ENCODE peak calls at places on chromosomes 7 and 10, in ten cellular contexts. L is retinal pigment epithelial cell; M is HCT116; A is thyroid gland; G is osteocyte; V is hepatocyte; D is progenitor cell of endocrine pancreas; S is A549; X is endodermal cell; C is CD8-positive, alpha-beta T cell. P is an unnamed sample.

GRCh38 chr7:2480071-2480410 is 3.8 kb upstream of the GRIFIN start:
- DNase-seq in S (no peak), V (no peak), M (no peak), L (no peak), C (peak; percentile 9), A (no peak), D (no peak), X (peak; percentile 44), G (no peak), P (no peak)

GRCh38 chr7:131188367-131189339 is 139.0 kb upstream of the MKLN1 start:
- DNase-seq in M (peak; percentile 93), X (peak; percentile 54), S (peak; percentile 79), G (no peak), C (peak; percentile 65), D (no peak), L (no peak), A (peak; percentile 17), V (peak; percentile 44), P (peak; percentile 37)

GRCh38 chr10:47380341-47381215 is 3.5 kb downstream of the ZNF488 start:
- DNase-seq in G (peak; percentile 59), D (no peak), A (no peak), X (peak; percentile 22), S (no peak), M (no peak), L (no peak), C (no peak), V (peak; percentile 75), P (no peak)

GRCh38 chr7:101217388-101218235 is at the start of the genes PLOD3 and ZNHIT1:
- DNase-seq in V (peak; percentile 100), S (peak; percentile 100), A (peak; percentile 97), L (peak; percentile 88), X (peak; percentile 97), M (peak; percentile 96), C (peak; percentile 96), D (peak; percentile 87), G (peak; percentile 97), P (peak; percentile 94)

GRCh38 chr10:122966879-122967278 is 12.9 kb upstream of the C10orf88 start:
- DNase-seq in X (no peak), D (no peak), V (no peak), L (no peak), S (no peak), A (no peak), G (no peak), M (no peak), C (no peak), P (no peak)

GRCh38 chr10:56633876-56634452 is 272.9 kb upstream of the ZWINT start:
- DNase-seq in A (no peak), V (no peak), C (no peak), G (no peak), X (no peak), L (no peak), S (no peak), D (no peak), M (no peak), P (no peak)

GRCh38 chr7:25386311-25386744 is 158.0 kb upstream of the NPVF start:
- DNase-seq in V (no peak), G (no peak), C (no peak), S (no peak), D (no peak), A (no peak), X (no peak), M (no peak), L (no peak), P (no peak)

GRCh38 chr7:42023216-42023724 is 213.7 kb downstream of the GLI3 start:
- DNase-seq in D (no peak), M (no peak), A (peak; percentile 20), X (no peak), C (no peak), S (no peak), V (no peak), G (no peak), L (no peak), P (no peak)

GRCh38 chr7:50673096-50673495 is 107.9 kb upstream of the DDC start:
- DNase-seq in L (no peak), C (no peak), M (no peak), V (no peak), G (no peak), D (no peak), S (no peak), X (no peak), A (no peak), P (no peak)

GRCh38 chr7:153061913-153062528 is 302.5 kb downstream of the ACTR3B start:
- DNase-seq in C (no peak), M (no peak), V (peak; percentile 62), A (peak; percentile 7), G (no peak), L (no peak), D (peak; percentile 52), S (no peak), X (peak; percentile 87), P (no peak)

DNA sequence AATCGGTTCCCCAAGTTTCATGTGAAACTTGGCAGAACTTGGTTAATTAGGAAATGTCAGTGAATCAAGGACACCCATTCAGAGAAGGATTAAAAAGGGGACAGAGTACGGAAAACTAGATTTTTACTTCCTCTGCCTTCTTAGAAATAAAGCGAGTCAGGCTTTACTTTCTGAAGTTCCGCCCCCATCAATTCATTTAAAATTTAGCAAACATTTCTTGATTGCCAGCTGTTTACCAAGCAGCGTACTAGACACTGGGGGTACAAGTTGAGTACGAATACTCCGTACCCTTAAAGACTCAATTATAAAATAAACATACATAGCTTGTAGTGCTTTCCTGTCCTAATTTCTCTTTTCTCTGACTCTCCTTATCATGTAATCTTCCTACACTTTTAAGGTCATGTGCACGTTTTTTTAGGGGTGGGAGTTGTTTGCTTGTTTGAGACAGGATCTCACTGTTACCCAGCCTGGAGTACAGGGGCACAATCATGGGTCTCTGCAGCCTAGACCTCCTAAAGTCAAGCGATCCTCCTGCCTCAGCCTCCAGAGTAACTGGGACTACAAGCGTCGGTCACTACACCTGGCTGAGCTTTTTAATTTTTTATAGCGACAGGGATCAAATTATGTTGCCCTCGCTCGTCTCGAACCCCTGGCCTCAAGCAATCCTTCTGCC is 704 bp upstream of the ABI1 start:
- DNase-seq in S (no peak), D (no peak), G (no peak), X (no peak), M (no peak), V (no peak), A (no peak), C (no peak), L (no peak), P (no peak)
- TF ChIP-seq CTCF in S (peak; percentile 15), D (no peak), G (peak; percentile 86), X (peak; percentile 88), M (no peak), V (no peak), A (peak; percentile 60), C (peak; percentile 95), L (no peak), P (peak; percentile 81)

GRCh38 chr10:9926003-9926402 is 1091.7 kb upstream of the CELF2 start:
- DNase-seq in C (no peak), A (no peak), V (no peak), M (no peak), X (no peak), D (no peak), G (no peak), S (no peak), L (no peak), P (no peak)
- TF ChIP-seq CTCF in C (no peak), A (no peak), V (no peak), M (no peak), X (no peak), D (no peak), G (no peak), S (no peak), L (no peak), P (no peak)

GRCh38 chr7:155765458-155765857 is 46.8 kb downstream of the SHH start:
- DNase-seq in L (no peak), M (no peak), S (no peak), G (no peak), D (no peak), C (no peak), X (peak; percentile 2), V (no peak), A (no peak), P (no peak)

GRCh38 chr7:155763122-155763521 is 49.1 kb downstream of the SHH start:
- DNase-seq in X (no peak), L (no peak), C (no peak), A (no peak), S (no peak), G (no peak), M (no peak), D (no peak), V (no peak), P (no peak)

GRCh38 chr7:155762639-155763038 is 49.6 kb downstream of the SHH start:
- DNase-seq in A (no peak), G (no peak), S (no peak), V (no peak), X (no peak), M (no peak), D (no peak), C (no peak), L (peak; percentile 18), P (no peak)

GRCh38 chr7:155764432-155764798 is 47.8 kb downstream of the SHH start:
- DNase-seq in X (no peak), L (no peak), V (no peak), A (no peak), G (no peak), S (no peak), M (no peak), D (no peak), C (peak; percentile 53), P (no peak)

DNA sequence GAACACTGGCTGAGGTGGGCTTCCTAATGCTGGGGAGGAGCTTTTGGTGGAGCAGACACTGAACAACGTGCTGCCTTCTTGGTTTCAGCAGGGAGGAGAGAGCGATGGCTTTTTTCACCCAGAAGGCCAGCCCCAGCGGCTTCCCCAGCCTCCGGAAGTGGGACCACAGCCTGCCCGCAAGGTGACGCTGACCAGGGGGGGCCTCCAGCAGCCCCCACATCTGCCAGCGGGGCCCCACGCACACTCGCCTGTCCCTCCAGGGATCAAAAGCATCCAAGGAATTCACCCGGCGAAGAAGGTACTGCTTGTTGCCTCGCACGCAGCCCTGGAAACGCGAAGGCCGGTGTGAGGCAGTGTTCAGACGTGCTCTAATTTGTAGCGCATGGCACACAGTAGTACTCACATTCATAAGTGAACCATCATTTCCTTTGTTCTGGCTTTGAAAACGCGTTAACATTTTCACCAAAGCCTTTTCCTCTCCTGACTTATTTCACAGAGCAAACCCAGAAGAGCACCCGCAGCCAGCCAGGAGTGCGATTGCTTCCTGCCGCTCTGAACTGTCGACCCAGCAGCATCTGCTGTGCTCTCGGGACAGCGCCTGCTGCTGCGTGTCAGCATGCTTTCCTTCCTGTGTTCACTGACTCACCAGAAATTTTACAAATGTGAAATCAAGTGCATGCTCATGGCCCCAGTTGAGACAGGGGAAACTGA is 48.4 kb downstream of the SHH start:
- DNase-seq in C (peak; percentile 65), G (no peak), L (no peak), X (no peak), A (no peak), D (no peak), M (no peak), V (peak; percentile 45), S (no peak), P (peak; percentile 49)
- TF ChIP-seq CTCF in C (no peak), G (no peak), L (no peak), X (no peak), A (no peak), D (no peak), M (no peak), V (no peak), S (no peak), P (no peak)

DNA sequence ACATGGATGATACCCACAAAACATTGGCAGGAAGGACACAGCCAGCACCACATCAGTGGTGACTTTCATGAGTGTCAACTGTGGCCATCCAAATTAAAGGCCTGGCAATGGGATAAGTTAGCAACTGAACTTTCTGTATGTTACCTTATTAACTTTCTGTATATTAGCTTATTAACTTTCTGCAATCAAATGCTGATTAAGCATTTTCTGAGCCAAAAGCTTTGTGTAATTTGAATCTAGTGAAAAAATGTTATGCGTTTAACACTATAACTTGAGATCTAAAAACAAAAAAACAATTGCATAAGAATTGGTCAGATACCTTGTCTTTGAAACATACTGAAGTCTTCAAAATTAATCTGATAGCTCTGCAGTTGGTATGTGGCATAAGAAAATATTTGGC is 159.3 kb downstream of the ZNF33B start:
- DNase-seq in X (no peak), G (no peak), V (no peak), D (no peak), M (no peak), L (no peak), A (no peak), C (no peak), S (no peak), P (no peak)
- TF ChIP-seq CTCF in X (no peak), G (no peak), V (no peak), D (no peak), M (no peak), L (no peak), A (no peak), C (no peak), S (no peak), P (no peak)

P was measured in natural killer cell.